ENCODE peak calls at places on chromosomes 3 and 15, in nine cellular contexts. J, N, M, Y, U, G, Q, W and C are unnamed samples.

GRCh38 chr3:30894521-30895289 is at the start of gene GADL1:
- DNase-seq in J (peak; percentile 60), N (no peak), G (no peak), M (peak; percentile 5), W (peak; percentile 4), U (peak; percentile 13), Y (peak; percentile 32), Q (no peak), C (peak; percentile 28)

GRCh38 chr3:158404319-158404718 is 166.7 kb upstream of the MLF1 start:
- DNase-seq in Y (no peak), M (no peak), Q (no peak), J (no peak), W (no peak), N (no peak), G (no peak), U (no peak), C (no peak)

GRCh38 chr3:350978-351377 is 154.4 kb downstream of the CHL1 start:
- DNase-seq in M (no peak), N (no peak), Y (no peak), G (no peak), W (no peak), U (no peak), J (no peak), Q (no peak), C (no peak)

GRCh38 chr15:43493687-43494472 is 924 bp upstream of the TP53BP1 start:
- DNase-seq in Q (no peak), Y (no peak), J (no peak), N (no peak), M (no peak), U (no peak), G (no peak), W (no peak), C (no peak)

GRCh38 chr3:126358038-126358815 is 1.0 kb upstream of the KLF15 start:
- DNase-seq in M (no peak), J (no peak), G (no peak), Q (no peak), U (no peak), W (no peak), N (no peak), Y (peak; percentile 45), C (no peak)

GRCh38 chr3:138670409-138670808 is 61.8 kb downstream of the FAIM start:
- DNase-seq in G (no peak), Y (no peak), M (no peak), Q (no peak), J (peak; percentile 27), W (no peak), N (no peak), U (no peak), C (no peak)

GRCh38 chr3:190124067-190124466 is 3.4 kb upstream of the P3H2 start:
- DNase-seq in G (no peak), Y (no peak), W (no peak), U (no peak), J (no peak), Q (no peak), N (no peak), M (no peak), C (no peak)

GRCh38 chr3:84108442-84108971 is 850.3 kb upstream of the CADM2 start:
- DNase-seq in N (peak; percentile 50), G (no peak), Y (no peak), M (no peak), J (no peak), W (no peak), Q (no peak), U (no peak), C (no peak)

GRCh38 chr15:91885714-91886265 is 32.3 kb downstream of the SLCO3A1 start:
- DNase-seq in Y (no peak), U (no peak), M (no peak), G (no peak), J (no peak), W (no peak), Q (no peak), N (no peak), C (no peak)

GRCh38 chr3:23904545-23904944 is 12.2 kb downstream of the NKIRAS1 start:
- DNase-seq in U (no peak), Y (no peak), M (no peak), W (no peak), N (no peak), G (no peak), Q (no peak), J (no peak), C (no peak)

GRCh38 chr15:74228723-74229081 is 7.4 kb upstream of the CCDC33 start:
- DNase-seq in U (no peak), J (peak; percentile 51), Q (no peak), Y (no peak), W (no peak), M (peak; percentile 96), G (no peak), N (no peak), C (no peak)

GRCh38 chr15:77454265-77454664 is 33.6 kb downstream of the HMG20A start:
- DNase-seq in W (no peak), U (no peak), Y (no peak), J (no peak), G (no peak), M (no peak), N (no peak), Q (no peak), C (no peak)

GRCh38 chr15:98754283-98755022 is 106.1 kb downstream of the IGF1R start:
- DNase-seq in Q (no peak), J (no peak), U (no peak), G (no peak), W (no peak), Y (no peak), N (no peak), M (no peak), C (no peak)

GRCh38 chr15:53378096-53378620 is 381.3 kb downstream of the WDR72 start:
- DNase-seq in G (no peak), J (no peak), W (no peak), Y (no peak), M (no peak), Q (no peak), U (no peak), N (no peak), C (no peak)

GRCh38 chr3:143567823-143568222 is 280.4 kb downstream of the SLC9A9 start:
- DNase-seq in J (no peak), M (no peak), W (no peak), Q (no peak), U (no peak), G (no peak), N (no peak), Y (no peak), C (no peak)

GRCh38 chr3:72270072-72270611 is 485.2 kb upstream of the PROK2 start:
- DNase-seq in G (no peak), Y (peak; percentile 80), Q (peak; percentile 66), U (peak; percentile 25), M (peak; percentile 41), N (peak; percentile 77), J (peak; percentile 90), W (peak; percentile 76), C (no peak)

GRCh38 chr3:188780188-188781147 is 391.3 kb upstream of the TPRG1 start:
- DNase-seq in N (no peak), M (no peak), U (no peak), Y (peak; percentile 58), G (no peak), W (no peak), Q (no peak), J (no peak), C (no peak)

GRCh38 chr15:40338921-40339620 is 1.7 kb downstream of the CCDC9B start:
- DNase-seq in Q (no peak), W (no peak), Y (no peak), J (no peak), G (no peak), U (no peak), M (no peak), N (peak; percentile 74), C (no peak)

GRCh38 chr3:129592362-129593150 is 13.9 kb downstream of the PLXND1 start:
- DNase-seq in Y (peak; percentile 51), J (peak; percentile 61), M (no peak), N (no peak), Q (no peak), G (no peak), U (no peak), W (no peak), C (no peak)

GRCh38 chr3:41900265-41900664 is 61.6 kb downstream of the ULK4 start:
- DNase-seq in J (no peak), N (no peak), Y (no peak), W (no peak), G (no peak), Q (no peak), U (no peak), M (no peak), C (no peak)

GRCh38 chr3:195613468-195614069 is 29.8 kb upstream of the APOD start:
- DNase-seq in Y (no peak), M (no peak), U (no peak), Q (no peak), J (no peak), G (no peak), N (no peak), W (no peak), C (no peak)

GRCh38 chr3:44509985-44510360 is 32.5 kb upstream of the ZNF445 start:
- DNase-seq in U (peak; percentile 58), M (no peak), Y (no peak), G (no peak), J (peak; percentile 12), N (no peak), Q (peak; percentile 5), W (peak; percentile 57), C (peak; percentile 47)

GRCh38 chr3:171286580-171287249 is 173.5 kb downstream of the TNIK start:
- DNase-seq in M (no peak), J (peak; percentile 23), Y (no peak), Q (no peak), N (no peak), G (no peak), U (peak; percentile 45), W (peak; percentile 87), C (peak; percentile 28)

GRCh38 chr15:82749951-82750830 is 40.5 kb upstream of the AP3B2 start:
- DNase-seq in Q (peak; percentile 85), Y (peak; percentile 94), U (peak; percentile 84), N (peak; percentile 89), W (peak; percentile 92), G (peak; percentile 71), M (peak; percentile 95), J (peak; percentile 97), C (peak; percentile 85)
- TF ChIP-seq CTCF in Q (no peak), Y (no peak), U (no peak), N (no peak), W (no peak), G (no peak), M (no peak), J (no peak), C (no peak)

GRCh38 chr3:27721717-27722564 is at the start of gene EOMES:
- DNase-seq in W (peak; percentile 71), J (peak; percentile 44), N (no peak), Q (no peak), M (peak; percentile 56), G (peak; percentile 67), U (peak; percentile 79), Y (no peak), C (peak; percentile 80)
- TF ChIP-seq CTCF in W (peak; percentile 33), J (no peak), N (no peak), Q (peak; percentile 2), M (peak; percentile 17), G (peak; percentile 59), U (peak; percentile 42), Y (no peak), C (peak; percentile 38)

GRCh38 chr15:84747423-84748273 is 744 bp upstream of the ZNF592 start:
- DNase-seq in N (no peak), M (peak; percentile 83), Q (no peak), W (peak; percentile 86), U (no peak), Y (peak; percentile 80), G (peak; percentile 74), J (peak; percentile 87), C (peak; percentile 54)
- TF ChIP-seq CTCF in N (no peak), M (no peak), Q (no peak), W (peak; percentile 7), U (no peak), Y (no peak), G (no peak), J (no peak), C (no peak)

GRCh38 chr3:159781867-159782266 is 206.8 kb upstream of the IL12A start:
- DNase-seq in U (no peak), N (no peak), W (no peak), M (no peak), Y (no peak), J (no peak), G (no peak), Q (no peak), C (no peak)
- TF ChIP-seq CTCF in U (no peak), N (no peak), W (no peak), M (no peak), Y (no peak), J (no peak), G (no peak), Q (peak; percentile 4), C (no peak)